ENCODE peak calls at places on chromosome 1, in seven cellular contexts. U is globus pallidus, A is neural crest cell, E is GM04504, F is AG10803, I is T1000, O is HS-27A. K is an unnamed sample.

GRCh38 chr1:117010310-117010969 is 8.9 kb downstream of the CD101 start:
- DNase-seq in U (no peak), A (no peak), E (no peak), F (no peak), I (no peak), O (no peak), K (no peak)

GRCh38 chr1:145886811-145887210 is 1.1 kb upstream of the ANKRD35 start:
- DNase-seq in U (no peak), A (no peak), E (no peak), F (no peak), I (no peak), O (no peak), K (no peak)

GRCh38 chr1:41496080-41497055 is 11.9 kb upstream of the EDN2 start:
- DNase-seq in U (no peak), A (peak), E (peak), F (peak), I (peak), O (peak), K (peak)

GRCh38 chr1:22836846-22837245 is 126.2 kb downstream of the EPHB2 start:
- DNase-seq in U (no peak), A (no peak), E (no peak), F (no peak), I (no peak), O (no peak), K (no peak)

GRCh38 chr1:109113787-109114568 is at the start of gene ELAPOR1:
- DNase-seq in U (peak), A (peak), E (no peak), F (peak), I (no peak), O (no peak), K (no peak)

GRCh38 chr1:201026234-201026633 is 2.7 kb upstream of the KIF21B start:
- DNase-seq in U (no peak), A (no peak), E (no peak), F (no peak), I (no peak), O (no peak), K (peak)

GRCh38 chr1:212967767-212968166 is 17.4 kb downstream of the VASH2 start:
- DNase-seq in U (no peak), A (peak), E (no peak), F (peak), I (no peak), O (no peak), K (peak)

GRCh38 chr1:204240233-204240632 is 26.4 kb upstream of the GOLT1A start:
- DNase-seq in U (no peak), A (no peak), E (no peak), F (no peak), I (no peak), O (no peak), K (no peak)

GRCh38 chr1:63968663-63969460 is 195.0 kb downstream of the ROR1 start:
- DNase-seq in U (no peak), A (no peak), E (peak), F (peak), I (no peak), O (no peak), K (no peak)

GRCh38 chr1:54715493-54716298 is at the start of gene TTC4:
- DNase-seq in U (peak), A (peak), E (peak), F (peak), I (peak), O (peak), K (peak)

GRCh38 chr1:101996830-101997485 is at the start of gene OLFM3:
- DNase-seq in U (no peak), A (peak), E (no peak), F (no peak), I (peak), O (no peak), K (no peak)

GRCh38 chr1:200217703-200218102 is 190.2 kb downstream of the NR5A2 start:
- DNase-seq in U (no peak), A (no peak), E (no peak), F (no peak), I (no peak), O (no peak), K (no peak)

GRCh38 chr1:39196244-39197215 is 8.0 kb upstream of the MACF1 start:
- DNase-seq in U (no peak), A (no peak), E (no peak), F (peak), I (peak), O (no peak), K (peak)

GRCh38 chr1:172533511-172534116 is 664 bp downstream of the SUCO start:
- DNase-seq in U (no peak), A (peak), E (no peak), F (peak), I (no peak), O (peak), K (peak)

GRCh38 chr1:31872658-31873636 is 57.1 kb upstream of the SPOCD1 start:
- DNase-seq in U (no peak), A (no peak), E (no peak), F (no peak), I (no peak), O (no peak), K (peak)

K was measured in KBM-7.